ENCODE peak calls at places on chromosomes 1 and 21, in eight cellular contexts. Z, M, Q, K, H, B, L and F are unnamed samples.

GRCh38 chr1:25867210-25867991 is 8.1 kb downstream of the PAQR7 start:
- DNase-seq in Z (no peak), M (no peak), Q (no peak), K (no peak), H (no peak), B (no peak), L (no peak), F (no peak)

GRCh38 chr1:39170731-39171375 is 33.6 kb upstream of the MACF1 start:
- DNase-seq in Z (no peak), M (no peak), Q (peak; percentile 73), K (no peak), H (peak; percentile 85), B (no peak), L (no peak), F (no peak)

GRCh38 chr1:47890779-47891178 is 106.4 kb downstream of the TRABD2B start:
- DNase-seq in Z (no peak), M (no peak), Q (no peak), K (no peak), H (no peak), B (no peak), L (no peak), F (no peak)

GRCh38 chr1:67342002-67342890 is 34.6 kb downstream of the IL12RB2 start:
- DNase-seq in Z (no peak), M (no peak), Q (no peak), K (no peak), H (no peak), B (no peak), L (no peak), F (no peak)

GRCh38 chr1:18641005-18641941 is 10.6 kb downstream of the PAX7 start:
- DNase-seq in Z (no peak), M (no peak), Q (no peak), K (peak; percentile 16), H (no peak), B (no peak), L (no peak), F (no peak)

GRCh38 chr1:110186558-110186957 is 23.6 kb upstream of the KCNC4 start:
- DNase-seq in Z (no peak), M (no peak), Q (peak; percentile 58), K (no peak), H (no peak), B (no peak), L (no peak), F (no peak)

GRCh38 chr21:28805885-28806284 is 186.8 kb downstream of the LTN1 start:
- DNase-seq in Z (peak; percentile 97), M (no peak), Q (no peak), K (no peak), H (no peak), B (no peak), L (no peak), F (no peak)

GRCh38 chr1:38044224-38045215 is 2.1 kb downstream of the POU3F1 start:
- DNase-seq in Z (no peak), M (no peak), Q (no peak), K (no peak), H (no peak), B (no peak), L (no peak), F (no peak)

GRCh38 chr1:2082064-2082463 is 31.9 kb downstream of the PRKCZ start:
- DNase-seq in Z (no peak), M (no peak), Q (no peak), K (peak; percentile 37), H (no peak), B (no peak), L (no peak), F (no peak)

GRCh38 chr1:26097696-26098095 is 13.9 kb upstream of the PDIK1L start:
- DNase-seq in Z (peak; percentile 35), M (peak; percentile 40), Q (no peak), K (peak; percentile 73), H (no peak), B (no peak), L (no peak), F (peak; percentile 61)

GRCh38 chr1:24929876-24930702 is at the start of gene RUNX3:
- DNase-seq in Z (no peak), M (no peak), Q (peak; percentile 35), K (peak; percentile 91), H (peak; percentile 68), B (no peak), L (peak; percentile 90), F (peak; percentile 21)

GRCh38 chr1:247357781-247358211 is 26.1 kb upstream of the ZNF496 start:
- DNase-seq in Z (peak; percentile 81), M (no peak), Q (no peak), K (peak; percentile 79), H (no peak), B (no peak), L (no peak), F (peak; percentile 32)

GRCh38 chr1:110092991-110093390 is 19.3 kb upstream of the UBL4B start:
- DNase-seq in Z (no peak), M (no peak), Q (no peak), K (no peak), H (no peak), B (no peak), L (no peak), F (no peak)

GRCh38 chr1:109229531-109230127 is 15.9 kb downstream of the SARS1 start:
- DNase-seq in Z (no peak), M (no peak), Q (no peak), K (no peak), H (no peak), B (peak; percentile 70), L (no peak), F (no peak)

GRCh38 chr1:85465099-85465790 is at the start of gene DDAH1:
- DNase-seq in Z (peak; percentile 68), M (peak; percentile 52), Q (peak; percentile 75), K (peak; percentile 88), H (peak; percentile 83), B (peak; percentile 54), L (no peak), F (peak; percentile 54)

GRCh38 chr21:46559291-46559983 is 45.4 kb downstream of the S100B start:
- DNase-seq in Z (no peak), M (no peak), Q (peak; percentile 44), K (no peak), H (no peak), B (no peak), L (peak; percentile 54), F (no peak)

GRCh38 chr1:92755541-92756351 is 29.2 kb downstream of the EVI5 start:
- DNase-seq in Z (peak; percentile 86), M (no peak), Q (no peak), K (no peak), H (no peak), B (no peak), L (no peak), F (no peak)

GRCh38 chr1:24724345-24725208 is 20.7 kb upstream of the CLIC4 start:
- DNase-seq in Z (peak; percentile 82), M (peak; percentile 88), Q (peak; percentile 42), K (peak; percentile 85), H (no peak), B (peak; percentile 46), L (no peak), F (peak; percentile 38)

GRCh38 chr1:179021873-179022272 is 3.8 kb upstream of the FAM20B start:
- DNase-seq in Z (no peak), M (no peak), Q (peak; percentile 58), K (peak; percentile 21), H (no peak), B (no peak), L (no peak), F (no peak)

GRCh38 chr1:56755911-56756310 is 63.3 kb downstream of the FYB2 start:
- DNase-seq in Z (no peak), M (no peak), Q (no peak), K (no peak), H (no peak), B (no peak), L (no peak), F (no peak)

GRCh38 chr1:241828576-241828975 is 19.4 kb upstream of the EXO1 start:
- DNase-seq in Z (no peak), M (no peak), Q (no peak), K (peak; percentile 12), H (no peak), B (no peak), L (no peak), F (peak; percentile 57)

GRCh38 chr1:156500578-156500846 is at the start of gene MEF2D:
- DNase-seq in Z (no peak), M (no peak), Q (no peak), K (no peak), H (no peak), B (no peak), L (no peak), F (no peak)

GRCh38 chr1:28507646-28508434 is 2.0 kb downstream of the RCC1 start:
- DNase-seq in Z (no peak), M (no peak), Q (no peak), K (no peak), H (no peak), B (no peak), L (no peak), F (no peak)

GRCh38 chr1:31627301-31627929 is 9.9 kb downstream of the HCRTR1 start:
- DNase-seq in Z (no peak), M (no peak), Q (no peak), K (no peak), H (no peak), B (no peak), L (no peak), F (peak; percentile 33)

GRCh38 chr1:8822383-8823294 is 5.2 kb upstream of the RERE start:
- DNase-seq in Z (peak; percentile 89), M (peak; percentile 42), Q (no peak), K (peak; percentile 82), H (peak; percentile 83), B (no peak), L (no peak), F (peak; percentile 84)

GRCh38 chr1:4010284-4010683 is 110.2 kb upstream of the C1orf174 start:
- DNase-seq in Z (no peak), M (no peak), Q (no peak), K (no peak), H (no peak), B (no peak), L (no peak), F (no peak)

GRCh38 chr1:33470495-33471012 is 1.9 kb upstream of the ZSCAN20 start:
- DNase-seq in Z (peak; percentile 87), M (peak; percentile 61), Q (peak; percentile 86), K (peak; percentile 83), H (peak; percentile 86), B (peak; percentile 66), L (peak; percentile 27), F (peak; percentile 87)

GRCh38 chr1:18415448-18415960 is 65.2 kb upstream of the KLHDC7A start:
- DNase-seq in Z (no peak), M (no peak), Q (no peak), K (no peak), H (no peak), B (no peak), L (no peak), F (no peak)

GRCh38 chr1:210232524-210233215 is at the start of gene SERTAD4:
- DNase-seq in Z (peak; percentile 35), M (peak; percentile 46), Q (peak; percentile 63), K (peak; percentile 79), H (peak; percentile 55), B (peak; percentile 27), L (no peak), F (peak; percentile 80)

GRCh38 chr21:15935530-15935929 is 205.7 kb downstream of the USP25 start:
- DNase-seq in Z (peak; percentile 6), M (no peak), Q (no peak), K (no peak), H (no peak), B (no peak), L (no peak), F (no peak)

GRCh38 chr21:26528882-26529281 is 44.2 kb downstream of the CYYR1 start:
- DNase-seq in Z (no peak), M (no peak), Q (no peak), K (no peak), H (no peak), B (no peak), L (no peak), F (peak; percentile 8)

GRCh38 chr1:69913967-69914366 is 291.4 kb downstream of the LRRC40 start:
- DNase-seq in Z (peak; percentile 89), M (no peak), Q (no peak), K (no peak), H (no peak), B (no peak), L (no peak), F (no peak)

GRCh38 chr1:77744576-77744975 is 15.1 kb downstream of the USP33 start:
- DNase-seq in Z (no peak), M (no peak), Q (no peak), K (no peak), H (no peak), B (no peak), L (no peak), F (no peak)

GRCh38 chr1:230517786-230518185 is 91.7 kb upstream of the PGBD5 start:
- DNase-seq in Z (no peak), M (no peak), Q (no peak), K (no peak), H (peak; percentile 79), B (no peak), L (no peak), F (no peak)